ENCODE peak calls at places on chromosomes 3 and 15, in ten cellular contexts. J is PC-3, V is adrenal gland, H is upper lobe of right lung, Q is stomach, W is GM23338, E is heart left ventricle, I is IMR-90, S is NT2/D1, X is GM23248. U is an unnamed sample. For H3K36me3, the result is how much of the 10 kb centered on the place peaks cover.

GRCh38 chr3:102194760-102195159 is 240.1 kb upstream of the ZPLD1 start:
- DNase-seq in J (no peak), V (no peak), H (no peak), Q (no peak), W (no peak), E (no peak), I (no peak), S (no peak), X (no peak), U (no peak)

GRCh38 chr15:32957219-32957618 is 237.3 kb downstream of the FMN1 start:
- DNase-seq in J (peak), V (no peak), H (no peak), Q (no peak), W (no peak), E (no peak), I (no peak), S (no peak), X (no peak), U (no peak)

GRCh38 chr3:64345351-64345750 is 120.1 kb upstream of the PRICKLE2 start:
- DNase-seq in J (peak), V (peak), H (no peak), Q (no peak), W (no peak), E (no peak), I (peak), S (no peak), X (peak), U (no peak)

GRCh38 chr3:72259755-72260589 is 475.0 kb upstream of the PROK2 start:
- DNase-seq in J (no peak), V (no peak), H (no peak), Q (no peak), W (no peak), E (no peak), I (no peak), S (no peak), X (peak), U (no peak)

GRCh38 chr3:76551739-76552138 is 488.2 kb upstream of the ROBO2 start:
- DNase-seq in J (no peak), V (no peak), H (peak), Q (no peak), W (no peak), E (no peak), I (no peak), S (no peak), X (peak), U (peak)

GRCh38 chr15:76386178-76386577 is 49.6 kb downstream of the ISL2 start:
- DNase-seq in J (peak), V (no peak), H (no peak), Q (no peak), W (no peak), E (no peak), I (peak), S (no peak), X (peak), U (no peak)

GRCh38 chr3:36681867-36682266 is 82.5 kb downstream of the DCLK3 start:
- DNase-seq in J (no peak), V (no peak), H (no peak), Q (no peak), W (no peak), E (no peak), I (no peak), S (no peak), X (no peak), U (no peak)

GRCh38 chr3:100988080-100988479 is 5.1 kb downstream of the ABI3BP start:
- DNase-seq in J (peak), V (no peak), H (no peak), Q (no peak), W (no peak), E (no peak), I (no peak), S (no peak), X (no peak), U (no peak)

GRCh38 chr3:94258851-94259250 is 196.0 kb downstream of the NSUN3 start:
- DNase-seq in J (no peak), V (no peak), H (no peak), Q (no peak), W (no peak), E (no peak), I (no peak), S (no peak), X (no peak), U (no peak)

GRCh38 chr3:71051893-71052687 is 531.4 kb downstream of the FOXP1 start:
- DNase-seq in J (peak), V (no peak), H (no peak), Q (no peak), W (no peak), E (no peak), I (peak), S (no peak), X (peak), U (no peak)

GRCh38 chr15:77029166-77030041 is 34.5 kb downstream of the PSTPIP1 start:
- DNase-seq in J (no peak), V (peak), H (peak), Q (peak), W (no peak), E (peak), I (no peak), S (no peak), X (no peak), U (no peak)

GRCh38 chr3:149605902-149606301 is 51.9 kb downstream of the WWTR1 start:
- DNase-seq in J (peak), V (no peak), H (no peak), Q (no peak), W (no peak), E (no peak), I (peak), S (no peak), X (peak), U (no peak)

GRCh38 chr15:79682851-79683288 is 213.9 kb downstream of the MTHFS start:
- DNase-seq in J (peak), V (no peak), H (no peak), Q (no peak), W (no peak), E (no peak), I (peak), S (no peak), X (peak), U (peak)

GRCh38 chr3:161914703-161915102 is 418.1 kb downstream of the OTOL1 start:
- DNase-seq in J (peak), V (no peak), H (no peak), Q (no peak), W (peak), E (peak), I (peak), S (peak), X (peak), U (peak)

GRCh38 chr15:93438310-93438709 is 349.3 kb upstream of the RGMA start:
- DNase-seq in J (no peak), V (no peak), H (no peak), Q (no peak), W (no peak), E (no peak), I (no peak), S (no peak), X (no peak), U (no peak)

GRCh38 chr15:59689626-59690236 is 611 bp upstream of the BNIP2 start:
- DNase-seq in J (peak), V (peak), H (peak), Q (peak), W (peak), E (peak), I (peak), S (peak), X (peak), U (peak)

GRCh38 chr15:90033448-90033847 is 32.3 kb downstream of the ZNF710 start:
- DNase-seq in J (no peak), V (no peak), H (peak), Q (no peak), W (no peak), E (no peak), I (no peak), S (no peak), X (no peak), U (no peak)

GRCh38 chr3:187077537-187077936 is 61.8 kb downstream of the RPL39L start:
- DNase-seq in J (no peak), V (no peak), H (no peak), Q (no peak), W (no peak), E (no peak), I (no peak), S (no peak), X (no peak), U (no peak)

GRCh38 chr3:128603313-128603712 is 47.3 kb downstream of the RPN1 start:
- DNase-seq in J (no peak), V (no peak), H (no peak), Q (no peak), W (no peak), E (no peak), I (no peak), S (no peak), X (no peak), U (no peak)

DNA sequence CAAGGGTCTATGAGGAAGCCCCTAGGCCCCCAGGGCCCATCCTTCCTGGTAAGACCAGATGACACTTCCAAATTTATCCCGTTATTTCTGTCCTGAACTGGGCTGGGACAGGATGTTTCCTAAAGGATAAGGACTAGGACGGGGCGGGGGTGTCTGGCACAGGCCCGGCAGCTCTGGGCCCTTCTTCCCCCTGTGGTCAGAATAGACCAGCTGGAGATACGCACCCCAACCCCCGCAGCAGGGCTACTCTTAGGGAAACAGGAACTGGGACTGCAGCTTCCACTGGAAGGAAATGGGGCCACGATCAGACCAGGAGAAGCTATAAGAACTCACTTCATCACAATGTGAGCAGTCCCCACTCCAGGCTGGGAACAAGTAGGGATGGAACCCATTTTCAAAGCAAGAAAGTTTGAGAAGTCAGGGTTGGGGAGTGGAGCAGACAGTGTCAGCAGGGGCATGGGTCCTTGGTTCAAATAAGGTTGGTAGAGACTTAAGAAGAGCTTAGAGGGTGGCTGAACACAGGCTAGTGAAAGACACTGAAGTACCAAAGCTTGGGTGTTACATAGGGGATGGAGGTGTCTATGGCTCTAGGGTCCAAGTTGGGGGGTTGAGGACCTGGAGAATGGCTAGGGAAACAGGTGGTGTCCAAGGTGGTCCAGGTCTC is 1.1 kb downstream of the NCKIPSD start:
- DNase-seq in J (no peak), V (peak), H (no peak), Q (no peak), W (peak), E (peak), I (peak), S (no peak), X (peak), U (no peak)
- H3K36me3 ChIP-seq in J (under half), V (half or more), H (under half), Q (under half), W (under half), E (half or more), I (half or more), S (half or more), X (under half), U (under half)

GRCh38 chr3:196219194-196219969 is 3.0 kb downstream of the SLC51A start:
- DNase-seq in J (peak), V (peak), H (peak), Q (no peak), W (peak), E (peak), I (peak), S (no peak), X (peak), U (peak)
- H3K4me3 ChIP-seq in J (peak), V (no peak), H (peak), Q (peak), W (no peak), E (no peak), I (peak), S (no peak), X (peak), U (peak)

DNA sequence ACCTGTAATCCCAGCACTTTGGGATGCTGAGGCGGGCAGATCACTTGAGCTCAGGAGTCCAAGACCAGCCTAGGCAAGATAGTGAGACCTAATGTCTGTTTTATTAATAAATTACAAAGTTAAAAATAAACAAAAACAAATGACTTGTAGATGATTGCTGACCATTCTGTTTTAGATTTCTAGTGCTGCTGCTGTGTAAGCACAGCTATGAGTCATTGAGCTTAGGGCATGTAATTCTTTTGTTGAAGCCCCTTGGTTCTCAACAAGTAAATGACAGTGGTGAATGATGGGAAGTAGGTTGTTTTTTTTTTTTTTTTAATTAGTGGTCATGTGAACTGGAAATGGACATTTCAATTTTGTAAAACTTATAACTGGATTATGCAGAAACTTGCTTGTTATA is 63.3 kb downstream of the LEO1 start:
- DNase-seq in J (peak), V (no peak), H (no peak), Q (no peak), W (no peak), E (no peak), I (peak), S (no peak), X (peak), U (no peak)
- H3K36me3 ChIP-seq in J (under half), V (under half), H (half or more), Q (under half), W (under half), E (under half), I (under half), S (under half), X (under half), U (half or more)

DNA sequence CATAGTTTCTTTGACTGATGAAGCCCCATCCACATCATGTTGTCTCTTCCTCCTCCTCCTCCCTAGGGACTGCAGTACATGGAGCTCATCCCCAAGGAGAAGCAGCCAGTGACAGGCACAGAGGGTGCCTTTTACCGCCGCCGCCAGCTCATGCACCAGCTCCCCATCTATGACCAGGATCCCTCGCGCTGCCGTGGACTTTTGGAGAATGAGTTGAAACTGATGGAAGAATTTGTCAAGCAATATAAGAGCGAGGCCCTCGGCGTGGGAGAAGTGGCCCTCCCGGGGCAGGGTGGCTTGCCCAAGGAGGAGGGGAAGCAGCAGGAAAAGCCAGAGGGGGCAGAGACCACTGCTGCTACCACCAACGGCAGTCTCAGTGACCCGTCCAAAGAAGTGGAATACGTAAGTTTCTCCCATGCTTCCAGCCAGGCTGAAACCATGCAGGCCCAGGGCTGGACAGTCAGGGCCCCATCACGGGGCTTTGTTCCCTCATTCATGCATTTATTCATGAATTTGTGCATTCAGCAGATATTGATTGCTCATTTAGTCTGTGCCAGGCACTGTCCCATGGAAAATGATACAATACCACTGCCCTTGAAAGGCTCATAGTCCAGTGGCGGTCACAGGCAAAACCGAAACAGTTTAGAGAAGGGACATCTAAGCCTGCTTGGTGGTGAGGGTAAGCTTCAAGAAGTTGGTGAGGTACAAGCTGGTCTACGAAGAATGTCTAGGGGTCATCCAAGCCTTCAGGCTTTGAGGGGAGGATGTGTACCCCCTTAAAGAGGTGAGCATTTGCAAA is 47.1 kb downstream of the LMCD1 start:
- DNase-seq in J (no peak), V (no peak), H (no peak), Q (no peak), W (no peak), E (no peak), I (no peak), S (no peak), X (no peak), U (no peak)
- H3K4me3 ChIP-seq in J (no peak), V (no peak), H (no peak), Q (no peak), W (no peak), E (no peak), I (no peak), S (no peak), X (no peak), U (no peak)

GRCh38 chr15:40467260-40467615 is 3.5 kb upstream of the CHST14 start:
- DNase-seq in J (no peak), V (no peak), H (peak), Q (no peak), W (no peak), E (no peak), I (no peak), S (no peak), X (no peak), U (no peak)

GRCh38 chr15:40463886-40464545 is 6.8 kb upstream of the CHST14 start:
- DNase-seq in J (no peak), V (no peak), H (peak), Q (no peak), W (no peak), E (no peak), I (no peak), S (no peak), X (no peak), U (no peak)

GRCh38 chr15:40464595-40465185 is 6.1 kb upstream of the CHST14 start:
- DNase-seq in J (no peak), V (no peak), H (no peak), Q (no peak), W (no peak), E (no peak), I (no peak), S (no peak), X (no peak), U (no peak)

GRCh38 chr15:40466426-40467259 is 4.1 kb upstream of the CHST14 start:
- DNase-seq in J (no peak), V (no peak), H (peak), Q (no peak), W (no peak), E (no peak), I (no peak), S (no peak), X (no peak), U (no peak)

DNA sequence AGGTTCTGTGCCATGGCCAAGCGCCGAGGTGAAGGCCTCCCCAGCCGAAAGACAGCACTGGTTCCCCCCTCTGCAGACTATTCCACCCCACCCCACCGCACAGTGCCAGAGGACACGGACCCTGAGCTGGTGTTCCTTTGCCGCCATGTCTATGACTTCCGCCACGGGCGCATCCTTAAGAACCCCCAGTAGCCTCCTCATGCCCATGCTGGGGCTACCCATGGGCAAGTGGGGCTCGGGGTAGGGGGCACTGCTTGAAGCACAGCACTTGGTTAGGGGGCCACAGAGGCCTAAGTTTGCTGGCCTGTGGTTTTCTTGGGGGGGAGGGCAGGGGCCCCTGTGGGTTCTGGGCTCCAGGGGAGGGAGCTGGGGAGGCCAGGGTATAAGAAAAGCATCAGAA is 4.8 kb upstream of the CHST14 start:
- DNase-seq in J (no peak), V (no peak), H (peak), Q (no peak), W (no peak), E (no peak), I (no peak), S (no peak), X (no peak), U (no peak)
- H3K36me3 ChIP-seq in J (under half), V (under half), H (half or more), Q (under half), W (under half), E (under half), I (under half), S (half or more), X (under half), U (under half)